ENCODE peak calls at places on chromosome 18, in seven cellular contexts. One of them, this sample, is unnamed.

GRCh38 chr18:47248610-47249343 is 2.7 kb downstream of the SKOR2 start:
- DNase-seq in activated T-helper 1 cell treated with Interleukin-2 at 50 U/mL for 16 hours: no peak
- DNase-seq in AG20443: no peak
- DNase-seq in lower lobe of right lung: no peak
- DNase-seq in tibial artery: no peak
- DNase-seq in activated T-cell treated with anti-CD3 and anti-CD28 coated beads for 1 hour: no peak
- DNase-seq in kidney tubule cell: no peak
- DNase-seq in this sample: no peak

GRCh38 chr18:66495844-66496243 is 108.0 kb downstream of the CDH19 start:
- DNase-seq in lower lobe of right lung: peak
- DNase-seq in activated T-helper 1 cell treated with Interleukin-2 at 50 U/mL for 16 hours: no peak
- DNase-seq in activated T-cell treated with anti-CD3 and anti-CD28 coated beads for 1 hour: no peak
- DNase-seq in kidney tubule cell: peak
- DNase-seq in AG20443: no peak
- DNase-seq in tibial artery: no peak
- DNase-seq in this sample: no peak

GRCh38 chr18:51383116-51383515 is 185.6 kb upstream of the MEX3C start:
- DNase-seq in activated T-helper 1 cell treated with Interleukin-2 at 50 U/mL for 16 hours: no peak
- DNase-seq in AG20443: no peak
- DNase-seq in lower lobe of right lung: no peak
- DNase-seq in tibial artery: no peak
- DNase-seq in activated T-cell treated with anti-CD3 and anti-CD28 coated beads for 1 hour: no peak
- DNase-seq in kidney tubule cell: no peak
- DNase-seq in this sample: no peak

GRCh38 chr18:75218064-75218463 is 7.5 kb downstream of the TSHZ1 start:
- DNase-seq in AG20443: no peak
- DNase-seq in kidney tubule cell: no peak
- DNase-seq in activated T-helper 1 cell treated with Interleukin-2 at 50 U/mL for 16 hours: no peak
- DNase-seq in tibial artery: no peak
- DNase-seq in lower lobe of right lung: no peak
- DNase-seq in activated T-cell treated with anti-CD3 and anti-CD28 coated beads for 1 hour: no peak
- DNase-seq in this sample: no peak

GRCh38 chr18:48363167-48363566 is 46.0 kb downstream of the ZBTB7C start:
- DNase-seq in kidney tubule cell: no peak
- DNase-seq in AG20443: no peak
- DNase-seq in lower lobe of right lung: no peak
- DNase-seq in activated T-helper 1 cell treated with Interleukin-2 at 50 U/mL for 16 hours: no peak
- DNase-seq in activated T-cell treated with anti-CD3 and anti-CD28 coated beads for 1 hour: no peak
- DNase-seq in tibial artery: no peak
- DNase-seq in this sample: no peak

GRCh38 chr18:33606621-33607020 is 28.6 kb downstream of the ASXL3 start:
- DNase-seq in lower lobe of right lung: no peak
- DNase-seq in AG20443: no peak
- DNase-seq in activated T-cell treated with anti-CD3 and anti-CD28 coated beads for 1 hour: no peak
- DNase-seq in activated T-helper 1 cell treated with Interleukin-2 at 50 U/mL for 16 hours: no peak
- DNase-seq in tibial artery: no peak
- DNase-seq in kidney tubule cell: no peak
- DNase-seq in this sample: no peak

GRCh38 chr18:32612651-32613050 is 142.0 kb upstream of the GAREM1 start:
- DNase-seq in activated T-helper 1 cell treated with Interleukin-2 at 50 U/mL for 16 hours: no peak
- DNase-seq in activated T-cell treated with anti-CD3 and anti-CD28 coated beads for 1 hour: no peak
- DNase-seq in tibial artery: no peak
- DNase-seq in lower lobe of right lung: no peak
- DNase-seq in AG20443: no peak
- DNase-seq in kidney tubule cell: no peak
- DNase-seq in this sample: no peak

GRCh38 chr18:12015697-12016062 is 34.4 kb downstream of the IMPA2 start:
- DNase-seq in AG20443: peak
- DNase-seq in tibial artery: no peak
- DNase-seq in activated T-cell treated with anti-CD3 and anti-CD28 coated beads for 1 hour: no peak
- DNase-seq in kidney tubule cell: peak
- DNase-seq in activated T-helper 1 cell treated with Interleukin-2 at 50 U/mL for 16 hours: no peak
- DNase-seq in lower lobe of right lung: peak
- DNase-seq in this sample: no peak

GRCh38 chr18:59699750-59700534 is 2.7 kb upstream of the CCBE1 start:
- DNase-seq in activated T-cell treated with anti-CD3 and anti-CD28 coated beads for 1 hour: no peak
- DNase-seq in kidney tubule cell: no peak
- DNase-seq in lower lobe of right lung: no peak
- DNase-seq in tibial artery: no peak
- DNase-seq in activated T-helper 1 cell treated with Interleukin-2 at 50 U/mL for 16 hours: no peak
- DNase-seq in AG20443: no peak
- DNase-seq in this sample: no peak

GRCh38 chr18:53795610-53796009 is 428.9 kb downstream of the MBD2 start:
- DNase-seq in tibial artery: no peak
- DNase-seq in kidney tubule cell: no peak
- DNase-seq in AG20443: no peak
- DNase-seq in lower lobe of right lung: no peak
- DNase-seq in activated T-cell treated with anti-CD3 and anti-CD28 coated beads for 1 hour: no peak
- DNase-seq in activated T-helper 1 cell treated with Interleukin-2 at 50 U/mL for 16 hours: no peak
- DNase-seq in this sample: no peak

GRCh38 chr18:27769152-27769551 is 407.8 kb downstream of the CDH2 start:
- DNase-seq in AG20443: no peak
- DNase-seq in activated T-helper 1 cell treated with Interleukin-2 at 50 U/mL for 16 hours: no peak
- DNase-seq in activated T-cell treated with anti-CD3 and anti-CD28 coated beads for 1 hour: no peak
- DNase-seq in tibial artery: no peak
- DNase-seq in kidney tubule cell: peak
- DNase-seq in lower lobe of right lung: no peak
- DNase-seq in this sample: no peak

GRCh38 chr18:63083555-63083954 is 236.0 kb downstream of the BCL2 start:
- DNase-seq in AG20443: no peak
- DNase-seq in activated T-helper 1 cell treated with Interleukin-2 at 50 U/mL for 16 hours: no peak
- DNase-seq in lower lobe of right lung: no peak
- DNase-seq in tibial artery: no peak
- DNase-seq in kidney tubule cell: no peak
- DNase-seq in activated T-cell treated with anti-CD3 and anti-CD28 coated beads for 1 hour: no peak
- DNase-seq in this sample: no peak

GRCh38 chr18:6219116-6219717 is 195.5 kb downstream of the L3MBTL4 start:
- DNase-seq in activated T-helper 1 cell treated with Interleukin-2 at 50 U/mL for 16 hours: no peak
- DNase-seq in kidney tubule cell: peak
- DNase-seq in tibial artery: no peak
- DNase-seq in AG20443: peak
- DNase-seq in activated T-cell treated with anti-CD3 and anti-CD28 coated beads for 1 hour: no peak
- DNase-seq in lower lobe of right lung: no peak
- DNase-seq in this sample: no peak

GRCh38 chr18:11752116-11752911 is 63.2 kb downstream of the GNAL start:
- DNase-seq in tibial artery: no peak
- DNase-seq in kidney tubule cell: peak
- DNase-seq in activated T-helper 1 cell treated with Interleukin-2 at 50 U/mL for 16 hours: no peak
- DNase-seq in activated T-cell treated with anti-CD3 and anti-CD28 coated beads for 1 hour: no peak
- DNase-seq in lower lobe of right lung: no peak
- DNase-seq in AG20443: peak
- DNase-seq in this sample: no peak

GRCh38 chr18:2629003-2629402 is 26.5 kb upstream of the SMCHD1 start:
- DNase-seq in activated T-cell treated with anti-CD3 and anti-CD28 coated beads for 1 hour: no peak
- DNase-seq in kidney tubule cell: no peak
- DNase-seq in tibial artery: no peak
- DNase-seq in AG20443: no peak
- DNase-seq in activated T-helper 1 cell treated with Interleukin-2 at 50 U/mL for 16 hours: no peak
- DNase-seq in lower lobe of right lung: no peak
- DNase-seq in this sample: no peak

GRCh38 chr18:13112982-13113381 is 105.6 kb upstream of the LDLRAD4 start:
- DNase-seq in AG20443: peak
- DNase-seq in kidney tubule cell: peak
- DNase-seq in activated T-helper 1 cell treated with Interleukin-2 at 50 U/mL for 16 hours: no peak
- DNase-seq in activated T-cell treated with anti-CD3 and anti-CD28 coated beads for 1 hour: no peak
- DNase-seq in tibial artery: no peak
- DNase-seq in lower lobe of right lung: no peak
- DNase-seq in this sample: peak

GRCh38 chr18:63207825-63208224 is 111.7 kb downstream of the BCL2 start:
- DNase-seq in activated T-cell treated with anti-CD3 and anti-CD28 coated beads for 1 hour: no peak
- DNase-seq in activated T-helper 1 cell treated with Interleukin-2 at 50 U/mL for 16 hours: no peak
- DNase-seq in tibial artery: no peak
- DNase-seq in kidney tubule cell: no peak
- DNase-seq in lower lobe of right lung: no peak
- DNase-seq in AG20443: no peak
- DNase-seq in this sample: no peak

GRCh38 chr18:61581578-61582204 is 248.5 kb downstream of the CDH20 start:
- DNase-seq in activated T-helper 1 cell treated with Interleukin-2 at 50 U/mL for 16 hours: peak
- DNase-seq in AG20443: peak
- DNase-seq in kidney tubule cell: peak
- DNase-seq in activated T-cell treated with anti-CD3 and anti-CD28 coated beads for 1 hour: peak
- DNase-seq in lower lobe of right lung: peak
- DNase-seq in tibial artery: peak
- DNase-seq in this sample: peak

GRCh38 chr18:63472380-63472779 is 4.4 kb upstream of the SERPINB5 start:
- DNase-seq in AG20443: no peak
- DNase-seq in lower lobe of right lung: no peak
- DNase-seq in kidney tubule cell: peak
- DNase-seq in activated T-helper 1 cell treated with Interleukin-2 at 50 U/mL for 16 hours: no peak
- DNase-seq in activated T-cell treated with anti-CD3 and anti-CD28 coated beads for 1 hour: no peak
- DNase-seq in tibial artery: no peak
- DNase-seq in this sample: no peak

GRCh38 chr18:11163668-11164067 is 14.3 kb upstream of the PIEZO2 start:
- DNase-seq in kidney tubule cell: peak
- DNase-seq in tibial artery: no peak
- DNase-seq in activated T-cell treated with anti-CD3 and anti-CD28 coated beads for 1 hour: no peak
- DNase-seq in lower lobe of right lung: peak
- DNase-seq in activated T-helper 1 cell treated with Interleukin-2 at 50 U/mL for 16 hours: no peak
- DNase-seq in AG20443: no peak
- DNase-seq in this sample: no peak

This sample was measured in CMK.